ENCODE peak calls at places on chromosomes 6 and 20, in five cellular contexts. C is left ventricle myocardium inferior; D is WERI-Rb-1; A is K562; H is CD8-positive, alpha-beta T cell. O is an unnamed sample.

GRCh38 chr20:8805737-8806442 is 263.0 kb upstream of the PLCB4 start:
- DNase-seq in C (no peak), D (no peak), A (no peak), H (no peak), O (no peak)

GRCh38 chr6:89013463-89013862 is 50.0 kb upstream of the RNGTT start:
- DNase-seq in C (no peak), D (no peak), A (no peak), H (no peak), O (no peak)

GRCh38 chr6:12371641-12372146 is 81.5 kb downstream of the EDN1 start:
- DNase-seq in C (no peak), D (no peak), A (no peak), H (no peak), O (no peak)

GRCh38 chr20:57471496-57472210 is 53.3 kb downstream of the CTCFL start:
- DNase-seq in C (no peak), D (no peak), A (no peak), H (no peak), O (no peak)

GRCh38 chr20:49641683-49642649 is 71.7 kb downstream of the B4GALT5 start:
- DNase-seq in C (no peak), D (peak), A (no peak), H (no peak), O (no peak)

GRCh38 chr6:113669641-113670040 is 187.5 kb upstream of the MARCKS start:
- DNase-seq in C (no peak), D (no peak), A (no peak), H (no peak), O (no peak)

GRCh38 chr6:195861-196360 is 96.4 kb upstream of the DUSP22 start:
- DNase-seq in C (peak), D (no peak), A (no peak), H (peak), O (no peak)

GRCh38 chr20:62736407-62737071 is 27.9 kb downstream of the NTSR1 start:
- DNase-seq in C (peak), D (no peak), A (no peak), H (no peak), O (no peak)

GRCh38 chr6:136188492-136188891 is 61.6 kb downstream of the MTFR2 start:
- DNase-seq in C (no peak), D (no peak), A (no peak), H (no peak), O (no peak)

GRCh38 chr20:34990661-34991214 is 35.1 kb downstream of the MYH7B start:
- DNase-seq in C (no peak), D (no peak), A (no peak), H (no peak), O (no peak)

GRCh38 chr20:46934746-46935283 is 40.2 kb downstream of the EYA2 start:
- DNase-seq in C (no peak), D (no peak), A (no peak), H (no peak), O (no peak)

GRCh38 chr6:45698046-45698445 is 317.6 kb downstream of the CLIC5 start:
- DNase-seq in C (no peak), D (no peak), A (no peak), H (no peak), O (no peak)

GRCh38 chr6:72032056-72032455 is 145.7 kb downstream of the RIMS1 start:
- DNase-seq in C (no peak), D (no peak), A (no peak), H (no peak), O (no peak)

GRCh38 chr20:23270427-23270911 is 80.1 kb upstream of the NXT1 start:
- DNase-seq in C (no peak), D (no peak), A (no peak), H (no peak), O (no peak)

GRCh38 chr6:41705329-41705995 is 29.9 kb downstream of the TFEB start:
- DNase-seq in C (no peak), D (no peak), A (no peak), H (no peak), O (no peak)
- H3K27ac ChIP-seq in C (peak), D (no peak), A (no peak), H (no peak), O (peak)

DNA sequence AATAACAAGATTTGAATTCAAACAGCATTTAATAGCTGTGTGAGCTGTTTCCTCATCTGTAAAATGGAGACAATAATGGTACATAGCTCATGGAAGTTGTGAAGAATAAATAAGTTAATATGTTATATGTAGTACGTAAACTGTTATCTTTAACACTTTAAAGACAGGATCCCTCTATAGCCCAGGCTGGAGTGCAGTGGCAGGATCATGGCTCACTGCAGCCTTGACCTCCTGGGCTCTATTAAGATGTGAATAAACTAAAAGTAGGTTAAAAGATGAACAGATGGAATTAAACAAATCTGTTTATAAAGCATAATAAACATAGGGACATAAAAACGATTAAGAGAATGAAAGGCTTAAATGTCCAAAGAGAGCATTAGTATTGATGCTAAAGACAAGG is 3.0 kb downstream of the AMD1 start:
- DNase-seq in C (no peak), D (no peak), A (no peak), H (no peak), O (no peak)
- H3K27ac ChIP-seq in C (peak), D (no peak), A (peak), H (no peak), O (peak)

GRCh38 chr6:35719407-35719829 is 17.4 kb upstream of the ARMC12 start:
- DNase-seq in C (no peak), D (no peak), A (no peak), H (no peak), O (no peak)
- H3K27ac ChIP-seq in C (peak), D (no peak), A (peak), H (no peak), O (peak)

GRCh38 chr6:24924956-24925355 is 10.8 kb downstream of the RIPOR2 start:
- DNase-seq in C (no peak), D (no peak), A (no peak), H (no peak), O (no peak)

GRCh38 chr6:24925661-24926060 is 10.1 kb downstream of the RIPOR2 start:
- DNase-seq in C (no peak), D (no peak), A (no peak), H (no peak), O (no peak)

GRCh38 chr6:24923885-24924401 is 11.8 kb downstream of the RIPOR2 start:
- DNase-seq in C (no peak), D (no peak), A (no peak), H (no peak), O (no peak)

GRCh38 chr6:24922174-24922573 is 13.6 kb downstream of the RIPOR2 start:
- DNase-seq in C (no peak), D (no peak), A (no peak), H (no peak), O (no peak)

GRCh38 chr6:24922854-24923253 is 12.9 kb downstream of the RIPOR2 start:
- DNase-seq in C (no peak), D (no peak), A (no peak), H (no peak), O (no peak)
- H3K27ac ChIP-seq in C (no peak), D (no peak), A (no peak), H (no peak), O (no peak)

GRCh38 chr20:33589059-33589458 is 73.1 kb upstream of the C20orf144 start:
- DNase-seq in C (no peak), D (no peak), A (no peak), H (no peak), O (no peak)
- H3K27ac ChIP-seq in C (no peak), D (no peak), A (no peak), H (no peak), O (peak)

GRCh38 chr6:15596241-15596896 is 66.5 kb downstream of the DTNBP1 start:
- DNase-seq in C (no peak), D (peak), A (no peak), H (no peak), O (no peak)
- H3K27ac ChIP-seq in C (peak), D (no peak), A (no peak), H (no peak), O (no peak)